ENCODE peak calls at places on chromosomes 1 and 21, in five cellular contexts. V is stimulated activated naive CD8-positive, alpha-beta T cell treated with anti-CD3 and anti-CD28 coated beads, Interleukin-15, Interleukin-2, amounts not matched to agents 100 U/mL and 50 U/mL, for 24 hours; T is CD4-positive, alpha-beta T cell; B is mesendoderm; I is RCC 7860. L is an unnamed sample.

GRCh38 chr21:45579383-45580180 is 37.3 kb upstream of the SLC19A1 start:
- DNase-seq in V (no peak), I (no peak), T (no peak), B (no peak), L (no peak)

GRCh38 chr1:115229016-115229415 is 109.0 kb downstream of the NGF start:
- DNase-seq in B (no peak), V (no peak), I (peak), T (no peak), L (peak)

GRCh38 chr21:17526771-17527170 is 13.9 kb downstream of the CXADR start:
- DNase-seq in T (no peak), I (no peak), B (no peak), V (no peak), L (no peak)

GRCh38 chr1:19563336-19564097 is 78.2 kb upstream of the CAPZB start:
- DNase-seq in T (no peak), V (no peak), I (no peak), B (no peak), L (peak)

GRCh38 chr1:32063261-32063681 is 9.5 kb upstream of the TMEM39B start:
- DNase-seq in V (no peak), B (peak), I (peak), T (no peak), L (peak)

GRCh38 chr21:20647603-20648002 is 350.6 kb upstream of the NCAM2 start:
- DNase-seq in I (no peak), V (no peak), B (no peak), T (no peak), L (peak)

GRCh38 chr21:20997633-20998455 is at the start of gene NCAM2:
- DNase-seq in V (peak), B (peak), I (no peak), T (peak), L (peak)

GRCh38 chr1:39758556-39759435 is 12.4 kb downstream of the OXCT2 start:
- DNase-seq in T (no peak), B (no peak), V (no peak), I (no peak), L (no peak)

GRCh38 chr1:197250616-197251015 is 17.4 kb upstream of the CRB1 start:
- DNase-seq in B (no peak), I (no peak), V (no peak), T (no peak), L (no peak)

GRCh38 chr21:32698971-32699693 is 28.7 kb downstream of the SYNJ1 start:
- DNase-seq in I (no peak), B (peak), V (no peak), T (no peak), L (no peak)

GRCh38 chr21:35113064-35113463 is 64.0 kb upstream of the RUNX1 start:
- DNase-seq in T (no peak), I (peak), V (no peak), B (no peak), L (peak)

GRCh38 chr1:110634455-110635281 is 28.5 kb upstream of the KCNA2 start:
- DNase-seq in B (no peak), V (peak), I (peak), T (peak), L (peak)

GRCh38 chr1:33302325-33302724 is 18.6 kb downstream of the A3GALT2 start:
- DNase-seq in T (no peak), I (no peak), V (peak), B (no peak), L (no peak)

GRCh38 chr1:1304331-1305299 is 3.1 kb downstream of the ACAP3 start:
- DNase-seq in I (peak), V (no peak), T (no peak), B (peak), L (peak)

GRCh38 chr1:228697209-228698016 is 37.9 kb upstream of the RHOU start:
- DNase-seq in V (no peak), B (no peak), T (no peak), I (no peak), L (peak)

GRCh38 chr1:202056644-202057334 is 46.4 kb downstream of the ELF3 start:
- DNase-seq in B (no peak), I (no peak), T (no peak), V (no peak), L (peak)

GRCh38 chr1:88890790-88891317 is 513 bp downstream of the GTF2B start:
- DNase-seq in V (peak), T (peak), B (peak), I (no peak), L (peak)

GRCh38 chr1:41874903-41875411 is 43.8 kb downstream of the HIVEP3 start:
- DNase-seq in V (no peak), I (no peak), B (peak), T (no peak), L (no peak)

GRCh38 chr1:203701606-203702005 is 63.4 kb upstream of the LAX1 start:
- DNase-seq in V (no peak), I (no peak), B (no peak), T (no peak), L (peak)

GRCh38 chr1:12615916-12616708 is 1.9 kb downstream of the DHRS3 start:
- DNase-seq in V (no peak), I (peak), B (peak), T (no peak), L (peak)

GRCh38 chr1:8590696-8591351 is 226.6 kb downstream of the RERE start:
- DNase-seq in I (no peak), V (no peak), T (no peak), B (no peak), L (no peak)

GRCh38 chr1:230132758-230133157 is 65.7 kb downstream of the GALNT2 start:
- DNase-seq in B (no peak), I (no peak), T (no peak), V (no peak), L (no peak)

L was measured in epithelial cell of esophagus.